ENCODE peak calls at places on chromosomes 13 and 19, in four cellular contexts. D, R, L and A are unnamed samples.

GRCh38 chr19:41535029-41535622 is 40.8 kb upstream of the CEACAM21 start:
- DNase-seq in D (no peak), R (no peak), L (no peak), A (no peak)

GRCh38 chr19:51799311-51799997 is 4.5 kb downstream of the FPR3 start:
- DNase-seq in D (peak; percentile 13), R (peak; percentile 97), L (peak; percentile 63), A (peak; percentile 85)

GRCh38 chr13:91154553-91154952 is 192.9 kb upstream of the MIR17HG start:
- DNase-seq in D (no peak), R (no peak), L (no peak), A (no peak)

GRCh38 chr19:3782330-3782729 is 3.9 kb downstream of the MATK start:
- DNase-seq in D (no peak), R (no peak), L (no peak), A (no peak)

GRCh38 chr19:18477974-18478373 is 40.0 kb upstream of the ISYNA1 start:
- DNase-seq in D (no peak), R (no peak), L (no peak), A (no peak)

GRCh38 chr19:56971230-56971629 is 130.7 kb upstream of the PEG3 start:
- DNase-seq in D (no peak), R (no peak), L (no peak), A (no peak)

GRCh38 chr19:6476155-6476895 is 5.3 kb downstream of the DENND1C start:
- DNase-seq in D (peak; percentile 96), R (peak; percentile 94), L (peak; percentile 87), A (peak; percentile 88)

GRCh38 chr19:30374791-30375650 is 2.8 kb downstream of the ZNF536 start:
- DNase-seq in D (no peak), R (no peak), L (no peak), A (no peak)

GRCh38 chr13:110107568-110108347 is 199.2 kb downstream of the COL4A1 start:
- DNase-seq in D (peak; percentile 33), R (no peak), L (no peak), A (no peak)

GRCh38 chr13:25335856-25336255 is 34.4 kb downstream of the NUP58 start:
- DNase-seq in D (no peak), R (no peak), L (no peak), A (no peak)

GRCh38 chr19:4795400-4795799 is 3.9 kb downstream of the FEM1A start:
- DNase-seq in D (no peak), R (peak; percentile 81), L (peak; percentile 36), A (peak; percentile 44)

GRCh38 chr13:29520671-29521070 is 74.8 kb downstream of the SLC7A1 start:
- DNase-seq in D (no peak), R (no peak), L (no peak), A (no peak)

GRCh38 chr13:93180376-93180966 is 46.1 kb upstream of the GPC6 start:
- DNase-seq in D (no peak), R (no peak), L (peak; percentile 34), A (no peak)

GRCh38 chr19:44990459-44990858 is 10.8 kb upstream of the RELB start:
- DNase-seq in D (no peak), R (no peak), L (no peak), A (no peak)

GRCh38 chr19:52991021-52991420 is 22.7 kb upstream of the ERVV-1 start:
- DNase-seq in D (no peak), R (no peak), L (no peak), A (peak; percentile 10)

GRCh38 chr13:42041017-42041683 is 7.3 kb upstream of the DGKH start:
- DNase-seq in D (peak; percentile 61), R (peak; percentile 42), L (peak; percentile 73), A (peak; percentile 57)

GRCh38 chr19:15506074-15506565 is 2.2 kb upstream of the CYP4F22 start:
- DNase-seq in D (no peak), R (no peak), L (no peak), A (no peak)

GRCh38 chr19:15501596-15501995 is 6.7 kb upstream of the CYP4F22 start:
- DNase-seq in D (no peak), R (no peak), L (no peak), A (no peak)

GRCh38 chr19:15498910-15499309 is 9.4 kb upstream of the CYP4F22 start:
- DNase-seq in D (no peak), R (no peak), L (no peak), A (peak; percentile 20)

GRCh38 chr19:15498156-15498858 is 10.0 kb upstream of the CYP4F22 start:
- DNase-seq in D (no peak), R (no peak), L (no peak), A (no peak)

GRCh38 chr19:15502264-15502663 is 6.1 kb upstream of the CYP4F22 start:
- DNase-seq in D (no peak), R (no peak), L (no peak), A (no peak)
- H3K27ac ChIP-seq in D (no peak overlapping the region), R (no peak overlapping the region), L (no peak overlapping the region), A (no peak overlapping the region)

GRCh38 chr19:13742756-13743155 is 21.6 kb upstream of the MRI1 start:
- DNase-seq in D (no peak), R (no peak), L (no peak), A (peak; percentile 56)

GRCh38 chr19:13751436-13751835 is 12.9 kb upstream of the MRI1 start:
- DNase-seq in D (no peak), R (no peak), L (no peak), A (no peak)

GRCh38 chr19:13747098-13747453 is 17.2 kb upstream of the MRI1 start:
- DNase-seq in D (no peak), R (no peak), L (no peak), A (no peak)

GRCh38 chr19:13744179-13744578 is 20.1 kb upstream of the MRI1 start:
- DNase-seq in D (no peak), R (no peak), L (no peak), A (no peak)

DNA sequence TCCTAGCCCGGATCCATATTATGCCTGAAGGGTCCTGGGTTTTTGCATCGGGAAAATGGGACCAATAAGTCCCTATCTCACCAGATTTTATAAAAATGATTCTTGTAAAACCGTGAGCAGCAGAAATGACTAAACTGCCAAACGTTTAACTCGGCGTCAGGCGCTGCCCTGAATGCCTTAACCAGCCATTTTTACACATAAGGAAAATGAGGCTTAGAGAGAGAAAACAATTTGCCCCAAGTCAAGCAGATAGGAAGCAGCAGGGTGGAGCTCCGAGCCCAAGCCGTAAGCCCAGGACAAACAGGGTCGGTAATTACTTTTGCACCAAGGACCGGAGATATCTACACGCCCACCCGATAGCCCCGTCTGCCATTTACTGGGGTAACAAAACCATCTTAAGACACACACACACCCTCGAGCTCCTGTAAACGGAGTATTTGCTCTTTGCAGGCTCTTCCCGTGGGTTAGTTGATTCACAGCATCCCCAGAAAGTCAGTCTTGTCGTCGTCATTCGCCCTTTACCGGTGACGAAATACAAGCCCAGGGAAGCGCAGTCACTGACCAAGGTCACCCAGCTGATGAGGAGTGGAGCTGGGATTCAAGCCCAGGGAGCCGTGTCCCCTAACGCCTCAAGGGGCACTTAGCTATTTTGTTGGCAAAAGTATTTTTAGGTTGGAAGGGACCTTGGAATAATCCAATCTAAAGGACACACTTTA is 16.0 kb upstream of the MRI1 start:
- DNase-seq in D (peak; percentile 44), R (peak; percentile 76), L (peak; percentile 14), A (no peak)
- H3K27ac ChIP-seq in D (peak overlapping the region; percentile 96), R (peak overlapping the region; percentile 94), L (peak overlapping the region; percentile 72), A (peak overlapping the region; percentile 87)

DNA sequence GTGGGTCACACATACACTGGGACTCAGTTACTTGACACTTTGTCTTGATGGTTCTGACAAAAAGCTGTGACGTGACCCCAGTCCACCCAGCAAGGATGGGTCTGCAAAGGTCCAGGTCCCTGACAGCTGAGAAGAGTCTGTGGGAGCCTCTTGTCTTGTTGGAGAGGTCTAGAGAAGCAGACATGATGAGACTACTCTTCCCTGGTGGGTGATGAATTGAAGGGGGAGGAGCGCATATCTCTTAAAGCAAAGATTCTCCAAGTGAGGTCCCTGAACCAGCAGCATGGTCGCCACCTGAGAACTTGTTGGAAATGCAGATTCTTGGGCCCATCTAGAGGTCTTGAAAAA is 78.5 kb upstream of the MEDAG start:
- DNase-seq in D (no peak), R (no peak), L (no peak), A (no peak)
- H3K27ac ChIP-seq in D (no peak overlapping the region), R (no peak overlapping the region), L (no peak overlapping the region), A (no peak overlapping the region)

GRCh38 chr13:20101467-20102316 is 59.2 kb downstream of the GJA3 start:
- DNase-seq in D (no peak), R (no peak), L (no peak), A (no peak)
- H3K27ac ChIP-seq in D (no peak overlapping the region), R (no peak overlapping the region), L (no peak overlapping the region), A (no peak overlapping the region)